ENCODE peak calls at places on chromosomes 6 and 20, in eight cellular contexts. One of them, this sample, is unnamed.

GRCh38 chr6:150189176-150189575 is 46.3 kb downstream of the PPP1R14C start:
- DNase-seq in brain microvascular endothelial cell: no peak
- DNase-seq in stimulated activated CD8-positive, alpha-beta memory T cell treated with anti-CD3 and anti-CD28 coated beads, Interleukin-7, amount 100 ng/mL, for 4 hours: no peak
- DNase-seq in GM23248: no peak
- DNase-seq in tibial artery: no peak
- DNase-seq in AG04450: no peak
- DNase-seq in GM13976: no peak
- DNase-seq in HTR-8/SVneo: no peak
- DNase-seq in this sample: no peak

GRCh38 chr20:5843054-5843731 is 93.0 kb downstream of the SHLD1 start:
- DNase-seq in stimulated activated CD8-positive, alpha-beta memory T cell treated with anti-CD3 and anti-CD28 coated beads, Interleukin-7, amount 100 ng/mL, for 4 hours: no peak
- DNase-seq in tibial artery: no peak
- DNase-seq in HTR-8/SVneo: no peak
- DNase-seq in AG04450: no peak
- DNase-seq in GM13976: peak
- DNase-seq in GM23248: no peak
- DNase-seq in brain microvascular endothelial cell: no peak
- DNase-seq in this sample: no peak

GRCh38 chr6:148343028-148343374 is 363 bp downstream of the SASH1 start:
- DNase-seq in GM13976: no peak
- DNase-seq in AG04450: no peak
- DNase-seq in tibial artery: peak
- DNase-seq in brain microvascular endothelial cell: no peak
- DNase-seq in stimulated activated CD8-positive, alpha-beta memory T cell treated with anti-CD3 and anti-CD28 coated beads, Interleukin-7, amount 100 ng/mL, for 4 hours: no peak
- DNase-seq in HTR-8/SVneo: no peak
- DNase-seq in GM23248: no peak
- DNase-seq in this sample: no peak

GRCh38 chr20:59518881-59519706 is 85.2 kb upstream of the PHACTR3 start:
- DNase-seq in GM13976: peak
- DNase-seq in tibial artery: no peak
- DNase-seq in stimulated activated CD8-positive, alpha-beta memory T cell treated with anti-CD3 and anti-CD28 coated beads, Interleukin-7, amount 100 ng/mL, for 4 hours: peak
- DNase-seq in brain microvascular endothelial cell: peak
- DNase-seq in AG04450: no peak
- DNase-seq in HTR-8/SVneo: peak
- DNase-seq in GM23248: peak
- DNase-seq in this sample: no peak

GRCh38 chr6:56911847-56912246 is 43.1 kb upstream of the BEND6 start:
- DNase-seq in tibial artery: no peak
- DNase-seq in GM23248: peak
- DNase-seq in GM13976: no peak
- DNase-seq in stimulated activated CD8-positive, alpha-beta memory T cell treated with anti-CD3 and anti-CD28 coated beads, Interleukin-7, amount 100 ng/mL, for 4 hours: no peak
- DNase-seq in AG04450: peak
- DNase-seq in brain microvascular endothelial cell: peak
- DNase-seq in HTR-8/SVneo: peak
- DNase-seq in this sample: no peak

GRCh38 chr6:164753517-164753916 is 555.9 kb downstream of the C6orf118 start:
- DNase-seq in AG04450: no peak
- DNase-seq in stimulated activated CD8-positive, alpha-beta memory T cell treated with anti-CD3 and anti-CD28 coated beads, Interleukin-7, amount 100 ng/mL, for 4 hours: no peak
- DNase-seq in GM23248: peak
- DNase-seq in tibial artery: no peak
- DNase-seq in brain microvascular endothelial cell: peak
- DNase-seq in GM13976: no peak
- DNase-seq in HTR-8/SVneo: no peak
- DNase-seq in this sample: no peak

GRCh38 chr6:20534906-20535305 is 649 bp downstream of the CDKAL1 start:
- DNase-seq in stimulated activated CD8-positive, alpha-beta memory T cell treated with anti-CD3 and anti-CD28 coated beads, Interleukin-7, amount 100 ng/mL, for 4 hours: no peak
- DNase-seq in GM13976: no peak
- DNase-seq in AG04450: no peak
- DNase-seq in GM23248: peak
- DNase-seq in HTR-8/SVneo: no peak
- DNase-seq in tibial artery: no peak
- DNase-seq in brain microvascular endothelial cell: no peak
- DNase-seq in this sample: no peak

GRCh38 chr6:170296746-170297576 is 6.1 kb upstream of the DLL1 start:
- DNase-seq in HTR-8/SVneo: no peak
- DNase-seq in AG04450: no peak
- DNase-seq in GM23248: no peak
- DNase-seq in stimulated activated CD8-positive, alpha-beta memory T cell treated with anti-CD3 and anti-CD28 coated beads, Interleukin-7, amount 100 ng/mL, for 4 hours: no peak
- DNase-seq in tibial artery: peak
- DNase-seq in GM13976: peak
- DNase-seq in brain microvascular endothelial cell: no peak
- DNase-seq in this sample: no peak

GRCh38 chr6:169810066-169810989 is 58.9 kb downstream of the ERMARD start:
- DNase-seq in brain microvascular endothelial cell: no peak
- DNase-seq in stimulated activated CD8-positive, alpha-beta memory T cell treated with anti-CD3 and anti-CD28 coated beads, Interleukin-7, amount 100 ng/mL, for 4 hours: no peak
- DNase-seq in AG04450: no peak
- DNase-seq in tibial artery: no peak
- DNase-seq in HTR-8/SVneo: no peak
- DNase-seq in GM23248: no peak
- DNase-seq in GM13976: no peak
- DNase-seq in this sample: no peak

GRCh38 chr6:158813032-158813431 is 6.1 kb downstream of the EZR start:
- DNase-seq in HTR-8/SVneo: no peak
- DNase-seq in brain microvascular endothelial cell: no peak
- DNase-seq in GM13976: no peak
- DNase-seq in AG04450: no peak
- DNase-seq in GM23248: no peak
- DNase-seq in stimulated activated CD8-positive, alpha-beta memory T cell treated with anti-CD3 and anti-CD28 coated beads, Interleukin-7, amount 100 ng/mL, for 4 hours: no peak
- DNase-seq in tibial artery: no peak
- DNase-seq in this sample: no peak

GRCh38 chr6:160775730-160776129 is 73.7 kb downstream of the PLG start:
- DNase-seq in AG04450: no peak
- DNase-seq in brain microvascular endothelial cell: no peak
- DNase-seq in HTR-8/SVneo: no peak
- DNase-seq in tibial artery: no peak
- DNase-seq in GM23248: no peak
- DNase-seq in GM13976: no peak
- DNase-seq in stimulated activated CD8-positive, alpha-beta memory T cell treated with anti-CD3 and anti-CD28 coated beads, Interleukin-7, amount 100 ng/mL, for 4 hours: no peak
- DNase-seq in this sample: no peak

GRCh38 chr6:34158876-34159275 is 13.0 kb upstream of the GRM4 start:
- DNase-seq in AG04450: no peak
- DNase-seq in stimulated activated CD8-positive, alpha-beta memory T cell treated with anti-CD3 and anti-CD28 coated beads, Interleukin-7, amount 100 ng/mL, for 4 hours: no peak
- DNase-seq in GM23248: no peak
- DNase-seq in brain microvascular endothelial cell: no peak
- DNase-seq in GM13976: no peak
- DNase-seq in HTR-8/SVneo: no peak
- DNase-seq in tibial artery: no peak
- DNase-seq in this sample: no peak

GRCh38 chr6:87731818-87732661 is 30.0 kb upstream of the AKIRIN2 start:
- DNase-seq in HTR-8/SVneo: peak
- DNase-seq in GM13976: no peak
- DNase-seq in brain microvascular endothelial cell: peak
- DNase-seq in GM23248: peak
- DNase-seq in tibial artery: peak
- DNase-seq in stimulated activated CD8-positive, alpha-beta memory T cell treated with anti-CD3 and anti-CD28 coated beads, Interleukin-7, amount 100 ng/mL, for 4 hours: no peak
- DNase-seq in AG04450: peak
- DNase-seq in this sample: no peak

GRCh38 chr20:23673209-23673608 is 15.6 kb downstream of the CST4 start:
- DNase-seq in brain microvascular endothelial cell: no peak
- DNase-seq in tibial artery: no peak
- DNase-seq in GM23248: no peak
- DNase-seq in AG04450: no peak
- DNase-seq in GM13976: no peak
- DNase-seq in stimulated activated CD8-positive, alpha-beta memory T cell treated with anti-CD3 and anti-CD28 coated beads, Interleukin-7, amount 100 ng/mL, for 4 hours: no peak
- DNase-seq in HTR-8/SVneo: no peak
- DNase-seq in this sample: no peak

GRCh38 chr6:150694889-150695288 is 95.2 kb downstream of the PLEKHG1 start:
- DNase-seq in AG04450: no peak
- DNase-seq in GM13976: no peak
- DNase-seq in stimulated activated CD8-positive, alpha-beta memory T cell treated with anti-CD3 and anti-CD28 coated beads, Interleukin-7, amount 100 ng/mL, for 4 hours: no peak
- DNase-seq in HTR-8/SVneo: no peak
- DNase-seq in tibial artery: no peak
- DNase-seq in brain microvascular endothelial cell: no peak
- DNase-seq in GM23248: no peak
- DNase-seq in this sample: no peak

GRCh38 chr20:3681931-3682820 is at the start of gene ADAM33:
- DNase-seq in tibial artery: peak
- DNase-seq in HTR-8/SVneo: peak
- DNase-seq in stimulated activated CD8-positive, alpha-beta memory T cell treated with anti-CD3 and anti-CD28 coated beads, Interleukin-7, amount 100 ng/mL, for 4 hours: no peak
- DNase-seq in AG04450: no peak
- DNase-seq in GM13976: no peak
- DNase-seq in brain microvascular endothelial cell: no peak
- DNase-seq in GM23248: peak
- DNase-seq in this sample: no peak

GRCh38 chr6:120852293-120852849 is 481.9 kb downstream of the TBC1D32 start:
- DNase-seq in HTR-8/SVneo: no peak
- DNase-seq in GM23248: no peak
- DNase-seq in stimulated activated CD8-positive, alpha-beta memory T cell treated with anti-CD3 and anti-CD28 coated beads, Interleukin-7, amount 100 ng/mL, for 4 hours: no peak
- DNase-seq in AG04450: no peak
- DNase-seq in brain microvascular endothelial cell: no peak
- DNase-seq in tibial artery: no peak
- DNase-seq in GM13976: no peak
- DNase-seq in this sample: no peak

GRCh38 chr6:109117346-109118035 is 22.2 kb downstream of the CEP57L1 start:
- DNase-seq in HTR-8/SVneo: no peak
- DNase-seq in stimulated activated CD8-positive, alpha-beta memory T cell treated with anti-CD3 and anti-CD28 coated beads, Interleukin-7, amount 100 ng/mL, for 4 hours: no peak
- DNase-seq in GM23248: no peak
- DNase-seq in tibial artery: no peak
- DNase-seq in AG04450: no peak
- DNase-seq in GM13976: no peak
- DNase-seq in brain microvascular endothelial cell: no peak
- DNase-seq in this sample: no peak

GRCh38 chr20:58406422-58407001 is 17.5 kb downstream of the VAPB start:
- DNase-seq in tibial artery: no peak
- DNase-seq in brain microvascular endothelial cell: no peak
- DNase-seq in GM13976: no peak
- DNase-seq in AG04450: no peak
- DNase-seq in HTR-8/SVneo: no peak
- DNase-seq in stimulated activated CD8-positive, alpha-beta memory T cell treated with anti-CD3 and anti-CD28 coated beads, Interleukin-7, amount 100 ng/mL, for 4 hours: no peak
- DNase-seq in GM23248: peak
- DNase-seq in this sample: no peak

GRCh38 chr6:71127374-71127773 is 161.2 kb upstream of the OGFRL1 start:
- DNase-seq in HTR-8/SVneo: no peak
- DNase-seq in stimulated activated CD8-positive, alpha-beta memory T cell treated with anti-CD3 and anti-CD28 coated beads, Interleukin-7, amount 100 ng/mL, for 4 hours: no peak
- DNase-seq in GM23248: no peak
- DNase-seq in brain microvascular endothelial cell: no peak
- DNase-seq in tibial artery: no peak
- DNase-seq in GM13976: no peak
- DNase-seq in AG04450: no peak
- DNase-seq in this sample: no peak

GRCh38 chr6:57013501-57013900 is 33.0 kb upstream of the KIAA1586 start:
- DNase-seq in GM13976: no peak
- DNase-seq in GM23248: peak
- DNase-seq in tibial artery: no peak
- DNase-seq in AG04450: peak
- DNase-seq in stimulated activated CD8-positive, alpha-beta memory T cell treated with anti-CD3 and anti-CD28 coated beads, Interleukin-7, amount 100 ng/mL, for 4 hours: no peak
- DNase-seq in HTR-8/SVneo: peak
- DNase-seq in brain microvascular endothelial cell: peak
- DNase-seq in this sample: no peak

GRCh38 chr6:158799051-158799792 is 19.9 kb downstream of the EZR start:
- DNase-seq in GM23248: peak
- DNase-seq in tibial artery: no peak
- DNase-seq in stimulated activated CD8-positive, alpha-beta memory T cell treated with anti-CD3 and anti-CD28 coated beads, Interleukin-7, amount 100 ng/mL, for 4 hours: no peak
- DNase-seq in GM13976: no peak
- DNase-seq in brain microvascular endothelial cell: peak
- DNase-seq in AG04450: no peak
- DNase-seq in HTR-8/SVneo: peak
- DNase-seq in this sample: no peak

GRCh38 chr6:144219056-144219685 is 66.0 kb upstream of the UTRN start:
- DNase-seq in stimulated activated CD8-positive, alpha-beta memory T cell treated with anti-CD3 and anti-CD28 coated beads, Interleukin-7, amount 100 ng/mL, for 4 hours: no peak
- DNase-seq in AG04450: no peak
- DNase-seq in GM13976: peak
- DNase-seq in GM23248: peak
- DNase-seq in HTR-8/SVneo: peak
- DNase-seq in tibial artery: no peak
- DNase-seq in brain microvascular endothelial cell: no peak
- DNase-seq in this sample: no peak

GRCh38 chr6:40286027-40286426 is 301.1 kb downstream of the LRFN2 start:
- DNase-seq in AG04450: no peak
- DNase-seq in stimulated activated CD8-positive, alpha-beta memory T cell treated with anti-CD3 and anti-CD28 coated beads, Interleukin-7, amount 100 ng/mL, for 4 hours: no peak
- DNase-seq in HTR-8/SVneo: no peak
- DNase-seq in GM23248: no peak
- DNase-seq in tibial artery: no peak
- DNase-seq in GM13976: no peak
- DNase-seq in brain microvascular endothelial cell: no peak
- DNase-seq in this sample: no peak

GRCh38 chr20:50330504-50331313 is 140.1 kb downstream of the CEBPB start:
- DNase-seq in stimulated activated CD8-positive, alpha-beta memory T cell treated with anti-CD3 and anti-CD28 coated beads, Interleukin-7, amount 100 ng/mL, for 4 hours: no peak
- DNase-seq in tibial artery: no peak
- DNase-seq in brain microvascular endothelial cell: no peak
- DNase-seq in GM23248: no peak
- DNase-seq in GM13976: no peak
- DNase-seq in AG04450: no peak
- DNase-seq in HTR-8/SVneo: no peak
- DNase-seq in this sample: no peak

GRCh38 chr20:19932170-19932667 is 84.9 kb upstream of the NAA20 start:
- DNase-seq in stimulated activated CD8-positive, alpha-beta memory T cell treated with anti-CD3 and anti-CD28 coated beads, Interleukin-7, amount 100 ng/mL, for 4 hours: no peak
- DNase-seq in AG04450: peak
- DNase-seq in HTR-8/SVneo: no peak
- DNase-seq in brain microvascular endothelial cell: peak
- DNase-seq in GM23248: peak
- DNase-seq in GM13976: no peak
- DNase-seq in tibial artery: no peak
- DNase-seq in this sample: no peak

GRCh38 chr6:146770965-146771735 is 172.4 kb downstream of the ADGB start:
- DNase-seq in tibial artery: peak
- DNase-seq in GM13976: no peak
- DNase-seq in GM23248: peak
- DNase-seq in stimulated activated CD8-positive, alpha-beta memory T cell treated with anti-CD3 and anti-CD28 coated beads, Interleukin-7, amount 100 ng/mL, for 4 hours: peak
- DNase-seq in AG04450: no peak
- DNase-seq in brain microvascular endothelial cell: no peak
- DNase-seq in HTR-8/SVneo: no peak
- DNase-seq in this sample: peak

GRCh38 chr20:52754366-52754765 is 217.8 kb upstream of the TSHZ2 start:
- DNase-seq in brain microvascular endothelial cell: no peak
- DNase-seq in GM23248: peak
- DNase-seq in stimulated activated CD8-positive, alpha-beta memory T cell treated with anti-CD3 and anti-CD28 coated beads, Interleukin-7, amount 100 ng/mL, for 4 hours: no peak
- DNase-seq in GM13976: no peak
- DNase-seq in tibial artery: no peak
- DNase-seq in AG04450: no peak
- DNase-seq in HTR-8/SVneo: no peak
- DNase-seq in this sample: no peak

This sample was measured in stimulated activated naive CD4-positive, alpha-beta T cell treated with Interleukin-2 at 50 U/mL for 16 hours.